ENCODE peak calls at places on chromosomes 11 and 22, in seven cellular contexts. Y is CD4-positive, CD25-positive, alpha-beta regulatory T cell; T is IMR-90; R is stimulated activated naive B cell treated with anti-CD40 and anti-IgM and Interleukin-4, amounts not matched to agents 10 μg/mL and 1 μg/mL and 100 μg/mL, for 72 hours; N is activated B cell treated with CpG ODN at 0.5 μM for 24 hours; P is activated CD4-positive, alpha-beta T cell treated with anti-CD3 and anti-CD28 coated beads for 36 hours; H is effector memory CD8-positive, alpha-beta T cell. M is an unnamed sample.

GRCh38 chr22:42294034-42294985 is 23.9 kb upstream of the TCF20 start:
- ATAC-seq in T (peak; percentile 94), P (peak; percentile 67), R (peak; percentile 62), H (peak; percentile 48), Y (peak; percentile 81), N (peak; percentile 58), M (peak; percentile 42)

GRCh38 chr11:22703561-22703960 is 37.1 kb downstream of the GAS2 start:
- ATAC-seq in N (no peak), H (no peak), Y (no peak), T (peak; percentile 46), R (no peak), P (peak; percentile 18), M (no peak)

GRCh38 chr11:65489061-65489705 is 9.7 kb upstream of the MALAT1 start:
- ATAC-seq in P (no peak), N (no peak), T (peak; percentile 21), H (no peak), Y (no peak), R (no peak), M (no peak)

GRCh38 chr11:6498121-6498520 is 1.0 kb downstream of the DNHD1 start:
- ATAC-seq in P (no peak), H (no peak), N (no peak), R (no peak), Y (no peak), T (peak; percentile 67), M (no peak)

GRCh38 chr22:19410941-19411689 is 20.4 kb downstream of the HIRA start:
- ATAC-seq in H (no peak), N (no peak), P (no peak), Y (no peak), T (no peak), R (no peak), M (no peak)

GRCh38 chr11:9639985-9640384 is 23.9 kb upstream of the SWAP70 start:
- ATAC-seq in H (peak; percentile 26), P (no peak), R (peak; percentile 90), Y (no peak), T (no peak), N (peak; percentile 82), M (no peak)

GRCh38 chr11:16448123-16448717 is 91.9 kb upstream of the SOX6 start:
- ATAC-seq in N (no peak), T (no peak), P (peak; percentile 33), H (no peak), R (no peak), Y (no peak), M (no peak)

GRCh38 chr22:46108564-46109473 is 41.5 kb upstream of the PPARA start:
- ATAC-seq in N (no peak), R (no peak), H (no peak), Y (no peak), P (no peak), T (peak; percentile 69), M (no peak)

GRCh38 chr11:33912405-33913361 is 20.8 kb upstream of the LMO2 start:
- ATAC-seq in N (peak; percentile 89), H (no peak), P (peak; percentile 42), T (peak; percentile 83), R (peak; percentile 92), Y (peak; percentile 34), M (no peak)

GRCh38 chr11:6438979-6439571 is 1.7 kb downstream of the HPX start:
- ATAC-seq in R (no peak), Y (no peak), N (no peak), P (peak; percentile 68), T (peak; percentile 55), H (peak; percentile 54), M (peak; percentile 66)

GRCh38 chr11:126193038-126193478 is 18.4 kb downstream of the RPUSD4 start:
- ATAC-seq in T (no peak), Y (no peak), H (no peak), P (no peak), N (no peak), R (no peak), M (no peak)

GRCh38 chr22:17213976-17214375 is 5.3 kb downstream of the ADA2 start:
- ATAC-seq in T (no peak), Y (no peak), P (peak; percentile 49), H (peak; percentile 31), R (peak; percentile 44), N (no peak), M (no peak)

GRCh38 chr11:61617515-61617914 is 36.6 kb upstream of the SYT7 start:
- ATAC-seq in R (no peak), Y (no peak), T (no peak), N (no peak), H (no peak), P (no peak), M (no peak)

GRCh38 chr11:19276859-19277808 is 36.4 kb upstream of the E2F8 start:
- ATAC-seq in P (no peak), R (no peak), Y (no peak), N (no peak), H (no peak), T (peak; percentile 29), M (no peak)

GRCh38 chr11:117255966-117256365 is 23.5 kb downstream of the RNF214 start:
- ATAC-seq in H (no peak), N (no peak), Y (no peak), R (no peak), P (no peak), T (no peak), M (no peak)

GRCh38 chr11:16976360-16976759 is 37.9 kb downstream of the PLEKHA7 start:
- ATAC-seq in P (no peak), R (peak; percentile 66), T (no peak), H (no peak), Y (no peak), N (no peak), M (no peak)

GRCh38 chr11:11056316-11056715 is 198.5 kb upstream of the ZBED5 start:
- ATAC-seq in H (no peak), P (no peak), T (no peak), N (no peak), R (no peak), Y (no peak), M (no peak)

GRCh38 chr11:109040303-109040702 is 375.4 kb downstream of the DDX10 start:
- ATAC-seq in T (no peak), H (no peak), R (no peak), Y (no peak), N (no peak), P (no peak), M (no peak)

GRCh38 chr11:24808173-24808572 is 311.3 kb downstream of the LUZP2 start:
- ATAC-seq in H (no peak), R (no peak), P (no peak), Y (no peak), N (no peak), T (no peak), M (no peak)

GRCh38 chr22:21025266-21025665 is 7.1 kb downstream of the SLC7A4 start:
- ATAC-seq in R (no peak), H (peak; percentile 84), P (peak; percentile 49), Y (no peak), T (no peak), N (no peak), M (peak; percentile 35)